ENCODE peak calls at places on chromosomes 16 and 17, in seven cellular contexts. H is mammary epithelial cell; T is RWPE1; C is cardiac muscle cell; K is esophagus squamous epithelium; F is epithelial cell of esophagus; G is CD8-positive, alpha-beta T cell. R is an unnamed sample.

GRCh38 chr17:64190468-64190867 is 60.5 kb upstream of the ERN1 start:
- DNase-seq in C (peak; percentile 92), H (no peak), F (peak; percentile 9), T (no peak), K (no peak), G (no peak), R (no peak)

GRCh38 chr17:8185580-8186445 is 4.2 kb downstream of the BORCS6 start:
- DNase-seq in F (peak; percentile 68), G (peak; percentile 83), H (peak; percentile 66), K (no peak), C (peak; percentile 81), T (peak; percentile 59), R (peak; percentile 46)

GRCh38 chr17:7266784-7267183 is 4.5 kb upstream of the CLDN7 start:
- DNase-seq in H (no peak), T (no peak), F (peak; percentile 29), C (no peak), G (no peak), K (no peak), R (no peak)

GRCh38 chr17:5588584-5588983 is 4.3 kb upstream of the NLRP1 start:
- DNase-seq in T (no peak), H (no peak), K (no peak), G (no peak), F (no peak), C (no peak), R (no peak)

GRCh38 chr17:7496470-7497227 is 12.5 kb downstream of the POLR2A start:
- DNase-seq in F (no peak), H (no peak), K (no peak), T (no peak), G (no peak), C (no peak), R (no peak)

GRCh38 chr17:5373112-5373511 is 46.4 kb downstream of the NUP88 start:
- DNase-seq in T (no peak), G (no peak), F (peak; percentile 36), C (no peak), K (no peak), H (no peak), R (no peak)

GRCh38 chr17:58809564-58809936 is 53.9 kb downstream of the PPM1E start:
- DNase-seq in H (no peak), C (no peak), T (no peak), F (no peak), K (no peak), G (no peak), R (no peak)

GRCh38 chr16:27449434-27450188 is 47.6 kb downstream of the IL21R start:
- DNase-seq in F (no peak), T (no peak), G (peak; percentile 78), K (no peak), C (no peak), H (no peak), R (no peak)

GRCh38 chr17:15306406-15306970 is 34.9 kb downstream of the TEKT3 start:
- DNase-seq in T (no peak), G (no peak), C (no peak), H (no peak), F (no peak), K (no peak), R (no peak)

GRCh38 chr16:86772231-86772510 is 193.8 kb downstream of the FOXL1 start:
- DNase-seq in K (no peak), G (no peak), H (peak; percentile 50), T (no peak), C (no peak), F (no peak), R (no peak)

GRCh38 chr17:62631086-62631935 is 3.8 kb downstream of the MRC2 start:
- DNase-seq in T (no peak), F (no peak), C (no peak), K (no peak), G (no peak), H (no peak), R (no peak)

GRCh38 chr16:22029632-22030031 is 21.7 kb downstream of the MOSMO start:
- DNase-seq in H (no peak), G (no peak), C (no peak), T (no peak), K (no peak), F (no peak), R (no peak)

GRCh38 chr16:51237861-51238378 is 86.8 kb upstream of the SALL1 start:
- DNase-seq in F (no peak), H (no peak), K (no peak), G (no peak), C (no peak), T (no peak), R (no peak)

GRCh38 chr16:47477680-47478079 is 16.5 kb downstream of the PHKB start:
- DNase-seq in T (peak; percentile 55), G (no peak), F (peak; percentile 77), H (peak; percentile 46), K (no peak), C (no peak), R (no peak)

GRCh38 chr17:78278139-78278741 is 46.8 kb downstream of the TMEM235 start:
- DNase-seq in F (no peak), H (no peak), K (no peak), T (no peak), G (no peak), C (no peak), R (no peak)

GRCh38 chr16:87117936-87118335 is 199.3 kb downstream of the C16orf95 start:
- DNase-seq in F (no peak), C (no peak), G (no peak), H (no peak), T (no peak), K (no peak), R (no peak)

GRCh38 chr17:74295625-74296547 is 21.9 kb downstream of the DNAI2 start:
- DNase-seq in T (no peak), H (peak; percentile 78), K (no peak), C (no peak), F (peak; percentile 49), G (no peak), R (no peak)

GRCh38 chr16:59859606-59860402 is 1125.7 kb upstream of the GOT2 start:
- DNase-seq in C (no peak), K (no peak), G (no peak), T (no peak), F (no peak), H (no peak), R (no peak)

GRCh38 chr17:56499799-56500388 is 93.6 kb upstream of the NOG start:
- DNase-seq in H (peak; percentile 23), G (no peak), K (no peak), T (no peak), F (peak; percentile 58), C (peak; percentile 56), R (peak; percentile 8)

GRCh38 chr17:82822281-82822680 is 17.5 kb downstream of the ZNF750 start:
- DNase-seq in H (no peak), G (no peak), F (no peak), K (no peak), T (no peak), C (no peak), R (no peak)

GRCh38 chr16:723695-724094 is 2.5 kb downstream of the CCDC78 start:
- DNase-seq in K (no peak), F (no peak), C (no peak), H (no peak), G (no peak), T (no peak), R (no peak)

GRCh38 chr17:72334205-72334604 is 213.4 kb downstream of the SOX9 start:
- DNase-seq in K (no peak), F (peak; percentile 52), G (no peak), C (no peak), T (no peak), H (peak; percentile 33), R (no peak)

GRCh38 chr16:57643166-57643813 is 14.9 kb downstream of the ADGRG1 start:
- DNase-seq in F (peak; percentile 46), K (no peak), T (no peak), G (no peak), H (peak; percentile 60), C (no peak), R (peak; percentile 84)

GRCh38 chr17:31581022-31581483 is 189.6 kb downstream of the RAB11FIP4 start:
- DNase-seq in G (no peak), K (no peak), H (peak; percentile 83), C (no peak), T (peak; percentile 56), F (peak; percentile 43), R (peak; percentile 90)

GRCh38 chr16:15876503-15876902 is 11.9 kb downstream of the CEP20 start:
- DNase-seq in H (no peak), C (no peak), K (no peak), T (no peak), F (no peak), G (no peak), R (peak; percentile 43)

GRCh38 chr17:18951941-18952842 is at the start of gene SLC5A10:
- DNase-seq in C (no peak), K (no peak), H (no peak), G (no peak), T (no peak), F (no peak), R (no peak)
- TF ChIP-seq CTCF in C (peak; percentile 23), K (peak; percentile 20), H (no peak), G (no peak), T (no peak), F (peak; percentile 32), R (peak; percentile 36)

GRCh38 chr16:29310852-29311314 is 95.6 kb downstream of the NPIPB11 start:
- DNase-seq in H (no peak), G (no peak), K (no peak), T (no peak), F (no peak), C (no peak), R (no peak)
- TF ChIP-seq CTCF in H (no peak), G (no peak), K (peak; percentile 29), T (no peak), F (peak; percentile 3), C (no peak), R (no peak)

DNA sequence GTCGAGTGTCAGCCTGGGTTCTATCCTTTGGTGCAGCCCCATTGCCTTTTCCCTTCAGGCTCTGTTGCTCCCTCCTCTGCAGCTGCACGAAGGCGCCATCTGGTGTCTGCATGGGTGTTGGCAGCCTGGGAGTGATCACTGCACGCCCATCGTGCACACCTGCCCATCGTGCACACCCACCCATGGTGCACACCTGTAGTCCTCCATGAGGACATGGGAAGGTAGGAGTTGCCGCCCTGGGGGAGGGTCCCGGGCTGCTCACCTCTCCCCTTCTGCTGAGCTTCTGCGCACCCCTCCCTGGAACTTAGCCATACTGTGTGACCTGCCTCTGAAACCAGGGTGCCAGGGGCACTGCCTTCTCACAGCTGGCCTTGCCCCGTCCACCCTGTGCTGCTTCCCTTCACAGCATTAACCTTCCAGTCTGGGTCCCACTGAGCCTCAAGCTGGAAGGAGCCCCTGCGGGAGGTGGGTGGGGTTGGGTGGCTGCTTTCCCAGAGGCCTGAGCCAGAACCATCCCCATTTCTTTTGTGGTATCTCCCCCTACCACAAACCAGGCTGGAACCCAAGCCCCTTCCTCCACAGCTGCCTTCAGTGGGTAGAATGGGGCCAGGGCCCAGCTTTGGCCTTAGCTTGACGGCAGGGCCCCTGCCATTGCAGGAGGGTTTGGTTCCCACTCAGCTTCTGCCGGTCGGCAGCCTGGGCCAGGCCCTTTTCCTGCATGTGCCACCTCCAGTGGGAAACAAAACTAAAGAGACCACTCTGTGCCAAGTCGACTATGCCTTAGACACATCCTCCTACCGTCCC is 2.9 kb downstream of the CTRL start:
- DNase-seq in F (peak; percentile 70), C (peak; percentile 70), K (no peak), G (peak; percentile 48), T (peak; percentile 77), H (peak; percentile 49), R (no peak)
- TF ChIP-seq CTCF in F (peak; percentile 95), C (peak; percentile 91), K (peak; percentile 92), G (peak; percentile 76), T (peak; percentile 92), H (peak; percentile 95), R (peak; percentile 90)

DNA sequence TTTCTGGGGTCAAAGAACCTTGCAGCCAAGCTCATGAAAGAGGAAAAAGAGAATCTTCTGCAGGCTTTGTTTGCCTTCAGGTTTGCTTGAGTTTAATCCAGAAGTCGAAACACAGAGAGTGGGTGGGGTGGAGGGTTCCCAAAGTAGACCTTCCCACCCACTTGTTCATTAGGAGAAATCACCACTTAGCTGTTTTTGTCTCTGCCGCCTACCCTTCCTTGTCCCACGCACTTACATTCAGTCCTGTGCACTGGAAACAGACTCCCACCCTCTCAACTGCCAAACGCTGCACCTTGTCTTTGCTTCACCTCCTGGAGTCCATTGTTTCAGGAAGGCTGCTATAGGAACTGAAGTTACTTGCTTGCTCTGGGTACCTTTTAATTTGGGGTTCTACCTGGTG is 38.6 kb upstream of the RBFOX1 start:
- DNase-seq in C (no peak), F (no peak), G (no peak), K (no peak), H (no peak), T (no peak), R (no peak)
- TF ChIP-seq CTCF in C (no peak), F (no peak), G (no peak), K (no peak), H (no peak), T (no peak), R (no peak)